ENCODE peak calls at places on chromosomes 5 and 9, in ten cellular contexts. C is nucleus accumbens, Z is iPS-NIHi11, V is left cardiac atrium, G is SW 1271, W is astrocyte of the cerebellum, I is cardiac muscle cell, K is endodermal cell, N is NCI-H1092, A is cardiac fibroblast. O is an unnamed sample.

GRCh38 chr5:88702328-88702727 is 180.7 kb downstream of the MEF2C start:
- DNase-seq in C (no peak), Z (no peak), V (no peak), G (no peak), W (no peak), I (no peak), K (peak; percentile 58), N (no peak), A (no peak), O (no peak)

GRCh38 chr5:166499452-166500240 is 1791.8 kb upstream of the WWC1 start:
- DNase-seq in C (no peak), Z (no peak), V (no peak), G (no peak), W (peak; percentile 19), I (no peak), K (no peak), N (no peak), A (no peak), O (no peak)

GRCh38 chr9:96034553-96035122 is 159.1 kb downstream of the ERCC6L2 start:
- DNase-seq in C (no peak), Z (no peak), V (no peak), G (no peak), W (no peak), I (no peak), K (no peak), N (no peak), A (no peak), O (no peak)

GRCh38 chr9:17613723-17614122 is 34.9 kb downstream of the SH3GL2 start:
- DNase-seq in C (no peak), Z (no peak), V (no peak), G (no peak), W (peak; percentile 88), I (no peak), K (no peak), N (no peak), A (peak; percentile 43), O (peak; percentile 24)

GRCh38 chr9:69949396-69949795 is 94.3 kb upstream of the MAMDC2 start:
- DNase-seq in C (no peak), Z (no peak), V (no peak), G (no peak), W (peak; percentile 28), I (no peak), K (no peak), N (no peak), A (peak; percentile 66), O (no peak)

GRCh38 chr5:76953551-76954382 is 922 bp downstream of the CRHBP start:
- DNase-seq in C (no peak), Z (peak; percentile 61), V (no peak), G (no peak), W (no peak), I (peak; percentile 53), K (peak; percentile 79), N (no peak), A (peak; percentile 25), O (no peak)

GRCh38 chr5:154421868-154422267 is 23.9 kb upstream of the SAP30L start:
- DNase-seq in C (no peak), Z (peak; percentile 60), V (no peak), G (peak; percentile 15), W (no peak), I (no peak), K (peak; percentile 81), N (no peak), A (no peak), O (no peak)

GRCh38 chr9:98627291-98627690 is 81.4 kb downstream of the GABBR2 start:
- DNase-seq in C (no peak), Z (no peak), V (no peak), G (no peak), W (no peak), I (no peak), K (no peak), N (no peak), A (peak; percentile 53), O (no peak)

GRCh38 chr9:125521462-125522327 is 185.3 kb downstream of the MAPKAP1 start:
- DNase-seq in C (no peak), Z (no peak), V (no peak), G (peak; percentile 96), W (peak; percentile 89), I (no peak), K (no peak), N (no peak), A (peak; percentile 86), O (no peak)

GRCh38 chr9:18665947-18666346 is 192.0 kb downstream of the ADAMTSL1 start:
- DNase-seq in C (no peak), Z (no peak), V (no peak), G (no peak), W (peak; percentile 66), I (no peak), K (no peak), N (no peak), A (peak; percentile 55), O (no peak)

GRCh38 chr9:133334161-133334560 is 1.8 kb downstream of the SURF6 start:
- DNase-seq in C (no peak), Z (no peak), V (no peak), G (no peak), W (no peak), I (no peak), K (peak; percentile 79), N (no peak), A (no peak), O (no peak)

GRCh38 chr5:135030123-135030517 is 3.9 kb downstream of the PITX1 start:
- DNase-seq in C (no peak), Z (no peak), V (no peak), G (no peak), W (no peak), I (no peak), K (peak; percentile 60), N (no peak), A (no peak), O (no peak)

GRCh38 chr5:14956423-14957046 is 85.0 kb upstream of the ANKH start:
- DNase-seq in C (no peak), Z (peak; percentile 11), V (no peak), G (no peak), W (no peak), I (no peak), K (peak; percentile 55), N (no peak), A (no peak), O (no peak)

GRCh38 chr9:113343732-113344231 is 3.7 kb upstream of the WDR31 start:
- DNase-seq in C (peak; percentile 84), Z (no peak), V (peak; percentile 87), G (no peak), W (peak; percentile 29), I (peak; percentile 95), K (peak; percentile 22), N (peak; percentile 70), A (peak; percentile 94), O (no peak)

GRCh38 chr9:136259517-136259813 is 13.9 kb upstream of the QSOX2 start:
- DNase-seq in C (no peak), Z (no peak), V (no peak), G (no peak), W (no peak), I (no peak), K (no peak), N (no peak), A (no peak), O (no peak)

GRCh38 chr9:136693490-136694162 is 6.4 kb upstream of the AGPAT2 start:
- DNase-seq in C (no peak), Z (peak; percentile 59), V (no peak), G (peak; percentile 38), W (no peak), I (no peak), K (peak; percentile 76), N (no peak), A (no peak), O (no peak)

GRCh38 chr9:16133556-16134227 is 580.8 kb downstream of the CCDC171 start:
- DNase-seq in C (peak; percentile 35), Z (peak; percentile 85), V (peak; percentile 46), G (peak; percentile 12), W (no peak), I (peak; percentile 82), K (peak; percentile 85), N (peak; percentile 40), A (peak; percentile 67), O (peak; percentile 25)

GRCh38 chr9:113152699-113153098 is 1.9 kb downstream of the SLC31A2 start:
- DNase-seq in C (no peak), Z (no peak), V (no peak), G (no peak), W (no peak), I (no peak), K (no peak), N (no peak), A (no peak), O (no peak)

GRCh38 chr9:27204578-27204977 is 92.4 kb downstream of the EQTN start:
- DNase-seq in C (no peak), Z (no peak), V (no peak), G (no peak), W (no peak), I (no peak), K (no peak), N (no peak), A (no peak), O (no peak)

GRCh38 chr9:74497750-74498615 is 848 bp downstream of the RORB start:
- DNase-seq in C (no peak), Z (peak; percentile 27), V (peak; percentile 37), G (peak; percentile 21), W (no peak), I (peak; percentile 44), K (peak; percentile 85), N (peak; percentile 25), A (peak; percentile 23), O (no peak)

GRCh38 chr9:120542701-120543490 is 37.1 kb downstream of the CDK5RAP2 start:
- DNase-seq in C (no peak), Z (no peak), V (no peak), G (no peak), W (no peak), I (no peak), K (no peak), N (no peak), A (no peak), O (no peak)

GRCh38 chr5:37839441-37840035 is 303 bp downstream of the GDNF start:
- DNase-seq in C (peak; percentile 52), Z (peak; percentile 55), V (peak; percentile 61), G (peak; percentile 24), W (no peak), I (peak; percentile 77), K (peak; percentile 75), N (peak; percentile 12), A (peak; percentile 68), O (no peak)

GRCh38 chr9:127015926-127016512 is 101.4 kb downstream of the RALGPS1 start:
- DNase-seq in C (no peak), Z (no peak), V (no peak), G (no peak), W (no peak), I (no peak), K (no peak), N (no peak), A (no peak), O (peak; percentile 70)

GRCh38 chr9:91100878-91101450 is 260.8 kb downstream of the AUH start:
- DNase-seq in C (no peak), Z (no peak), V (peak; percentile 49), G (no peak), W (no peak), I (no peak), K (no peak), N (no peak), A (no peak), O (no peak)

GRCh38 chr5:75588666-75589065 is 22.6 kb upstream of the ANKDD1B start:
- DNase-seq in C (no peak), Z (no peak), V (no peak), G (no peak), W (no peak), I (no peak), K (peak; percentile 79), N (no peak), A (peak; percentile 56), O (no peak)

GRCh38 chr9:81798606-81799005 is 109.3 kb upstream of the TLE1 start:
- DNase-seq in C (no peak), Z (no peak), V (peak; percentile 30), G (no peak), W (no peak), I (no peak), K (no peak), N (no peak), A (no peak), O (no peak)

O was measured in DMS 273 treated with DMSO at 0.1 percent for 48 hours.